ENCODE peak calls at places on chromosomes 6 and 20, in four cellular contexts. X is K562, R is GM12878, J is HepG2. T is an unnamed sample.

GRCh38 chr6:149433901-149434300 is 33.8 kb downstream of the SUMO4 start:
- DNase-seq in J (no peak), R (no peak), X (no peak), T (no peak)

GRCh38 chr6:20978176-20978614 is 443.9 kb downstream of the CDKAL1 start:
- DNase-seq in J (no peak), X (no peak), R (peak), T (no peak)

GRCh38 chr20:37538003-37538402 is 10.3 kb upstream of the BLCAP start:
- DNase-seq in X (no peak), J (peak), R (no peak), T (no peak)

GRCh38 chr20:49461894-49462293 is 20.6 kb downstream of the KCNB1 start:
- DNase-seq in J (no peak), R (no peak), X (no peak), T (no peak)

GRCh38 chr6:125839471-125839870 is 48.7 kb downstream of the NCOA7 start:
- DNase-seq in J (no peak), X (no peak), R (no peak), T (no peak)

GRCh38 chr6:106528521-106528920 is 100.8 kb downstream of the RTN4IP1 start:
- DNase-seq in J (no peak), R (no peak), X (no peak), T (no peak)

GRCh38 chr6:142696689-142697088 is 248.3 kb downstream of the HIVEP2 start:
- DNase-seq in X (no peak), R (no peak), J (no peak), T (no peak)

GRCh38 chr6:154991207-154991606 is 3.9 kb upstream of the TIAM2 start:
- DNase-seq in R (no peak), J (no peak), X (no peak), T (no peak)

GRCh38 chr20:50040432-50041237 is 57.9 kb downstream of the SNAI1 start:
- DNase-seq in R (no peak), X (no peak), J (no peak), T (no peak)

GRCh38 chr20:6632187-6632586 is 135.3 kb upstream of the BMP2 start:
- DNase-seq in X (no peak), J (peak), R (no peak), T (no peak)

GRCh38 chr6:41683460-41684310 is 45.4 kb downstream of the MDFI start:
- DNase-seq in R (no peak), J (peak), X (peak), T (peak)

GRCh38 chr6:169172435-169172834 is 81.2 kb downstream of the THBS2 start:
- DNase-seq in X (no peak), J (no peak), R (no peak), T (no peak)

GRCh38 chr6:20939161-20939775 is 405.0 kb downstream of the CDKAL1 start:
- DNase-seq in J (no peak), X (no peak), R (no peak), T (no peak)

GRCh38 chr6:134774244-134774643 is 175.7 kb downstream of the ALDH8A1 start:
- DNase-seq in J (no peak), X (no peak), R (no peak), T (no peak)

GRCh38 chr6:158409451-158409850 is 97.2 kb downstream of the TULP4 start:
- DNase-seq in J (no peak), X (no peak), R (no peak), T (no peak)

GRCh38 chr6:43729537-43729936 is 40.5 kb upstream of the VEGFA start:
- DNase-seq in R (no peak), X (no peak), J (no peak), T (no peak)

GRCh38 chr6:146047356-146047755 is 18.5 kb downstream of the GRM1 start:
- DNase-seq in R (no peak), J (no peak), X (no peak), T (no peak)

GRCh38 chr20:25310268-25310920 is 62.5 kb downstream of the PYGB start:
- DNase-seq in J (peak), R (peak), X (peak), T (peak)

GRCh38 chr6:81814365-81815109 is 62.1 kb upstream of the TENT5A start:
- DNase-seq in X (no peak), R (no peak), J (no peak), T (no peak)

GRCh38 chr6:170221753-170222400 is 69.0 kb downstream of the DLL1 start:
- DNase-seq in X (no peak), R (no peak), J (no peak), T (no peak)

GRCh38 chr6:154123131-154123530 is 84.1 kb downstream of the OPRM1 start:
- DNase-seq in R (no peak), J (no peak), X (no peak), T (no peak)

GRCh38 chr20:63958964-63959698 is 2.9 kb upstream of the UCKL1 start:
- DNase-seq in R (no peak), X (no peak), J (no peak), T (no peak)

GRCh38 chr6:129578315-129578714 is 131.7 kb downstream of the ARHGAP18 start:
- DNase-seq in R (no peak), J (no peak), X (no peak), T (no peak)

DNA sequence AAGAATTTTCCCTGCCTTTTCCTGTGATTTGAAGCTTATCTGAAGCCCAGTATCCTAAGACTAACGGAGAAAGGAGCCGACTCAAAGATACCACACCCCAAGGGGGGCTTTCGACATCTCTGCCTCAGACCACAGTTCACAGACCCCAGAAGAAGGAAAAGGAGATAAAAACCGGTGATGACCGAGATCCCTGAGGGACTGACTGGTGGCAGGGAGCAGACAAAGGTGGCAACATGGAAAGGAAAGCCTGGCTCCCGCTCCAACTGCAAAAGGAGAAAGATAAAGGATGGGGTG is 668 bp downstream of the STK38 start:
- DNase-seq in J (no peak), X (no peak), R (no peak), T (no peak)
- TF ChIP-seq JUNB in J (no peak), X (no peak), R (no peak), T (no peak)

GRCh38 chr6:34277763-34278112 is 28.9 kb upstream of the SMIM29 start:
- DNase-seq in R (no peak), J (no peak), X (peak), T (no peak)
- TF ChIP-seq CTCF in R (no peak), J (no peak), X (no peak), T (no peak)

GRCh38 chr20:51799586-51799985 is 2.7 kb downstream of the SALL4 start:
- DNase-seq in J (no peak), R (no peak), X (no peak), T (peak)

GRCh38 chr20:51800769-51801219 is 1.5 kb downstream of the SALL4 start:
- DNase-seq in J (no peak), X (no peak), R (no peak), T (peak)

GRCh38 chr20:51801220-51801991 is 915 bp downstream of the SALL4 start:
- DNase-seq in X (no peak), J (no peak), R (no peak), T (peak)

GRCh38 chr20:51802170-51802745 is at the start of gene SALL4:
- DNase-seq in R (no peak), X (no peak), J (no peak), T (peak)

GRCh38 chr20:51800132-51800721 is 2.1 kb downstream of the SALL4 start:
- DNase-seq in J (peak), X (peak), R (no peak), T (peak)
- TF ChIP-seq POLR2AphosphoS5 in J (no peak), X (no peak), R (no peak), T (peak)

GRCh38 chr20:34123309-34123708 is 11.3 kb upstream of the EIF2S2 start:
- DNase-seq in R (no peak), X (no peak), J (no peak), T (no peak)

GRCh38 chr20:34129518-34130162 is 17.6 kb upstream of the EIF2S2 start:
- DNase-seq in J (peak), R (peak), X (peak), T (peak)

GRCh38 chr20:34124469-34125249 is 12.6 kb upstream of the EIF2S2 start:
- DNase-seq in J (no peak), R (no peak), X (no peak), T (no peak)

GRCh38 chr20:34122274-34122980 is 10.4 kb upstream of the EIF2S2 start:
- DNase-seq in R (no peak), X (no peak), J (no peak), T (no peak)

DNA sequence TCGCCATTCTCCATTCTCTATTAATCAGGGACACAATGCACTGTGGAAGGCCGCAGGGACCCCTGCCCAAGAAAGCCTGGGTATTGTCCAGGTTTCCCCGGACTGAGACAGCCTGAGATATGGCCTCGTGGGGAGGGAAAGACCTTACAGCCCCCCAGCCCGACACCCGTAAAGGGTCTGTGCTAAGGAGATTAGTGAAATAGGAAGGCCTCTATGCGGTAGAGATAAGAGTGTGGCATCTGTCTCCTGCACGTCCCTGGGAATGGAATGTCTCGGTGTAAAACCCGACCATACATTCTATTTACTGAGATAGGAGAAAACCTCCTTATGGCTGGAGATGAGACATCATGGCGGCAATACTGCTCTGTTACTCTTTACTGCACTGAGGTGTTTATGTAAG is 15.7 kb upstream of the EIF2S2 start:
- DNase-seq in J (no peak), R (no peak), X (no peak), T (no peak)
- TF ChIP-seq JUNB in J (no peak), R (no peak), X (no peak), T (no peak)

GRCh38 chr6:114690625-114691024 is 347.8 kb upstream of the HS3ST5 start:
- DNase-seq in R (no peak), J (peak), X (no peak), T (peak)
- TF ChIP-seq CTCF in R (peak), J (peak), X (no peak), T (peak)

GRCh38 chr20:11144114-11144513 is 470.3 kb upstream of the JAG1 start:
- DNase-seq in J (no peak), R (no peak), X (no peak), T (no peak)
- TF ChIP-seq POLR2AphosphoS5 in J (no peak), R (no peak), X (no peak), T (no peak)

DNA sequence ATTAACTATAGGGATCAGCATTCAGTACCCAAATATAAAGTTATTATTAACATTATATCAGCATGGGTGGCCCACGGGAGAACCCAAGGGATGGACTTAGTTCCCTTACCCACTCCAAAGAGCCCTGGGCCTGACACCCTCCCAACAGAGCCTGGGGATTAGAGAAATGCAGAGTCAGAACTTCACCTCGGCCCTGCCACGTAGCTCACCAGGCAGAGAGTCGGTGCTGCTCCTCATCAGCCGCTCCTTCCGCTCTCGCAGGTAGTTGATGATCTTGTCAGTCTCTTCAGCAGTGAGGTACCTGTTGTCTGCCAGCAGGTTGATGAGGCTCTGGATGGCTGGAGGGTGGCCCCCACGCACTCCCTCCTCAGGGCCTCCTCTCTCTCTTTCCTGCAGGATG is 26.6 kb downstream of the NCOA5 start:
- DNase-seq in R (no peak), J (no peak), X (no peak), T (no peak)
- TF ChIP-seq JUNB in R (no peak), J (no peak), X (no peak), T (no peak)

GRCh38 chr20:21826946-21827345 is 121.5 kb downstream of the PAX1 start:
- DNase-seq in J (peak), R (no peak), X (no peak), T (peak)
- TF ChIP-seq CTCF in J (peak), R (no peak), X (no peak), T (no peak)

GRCh38 chr6:12785921-12786320 is 69.4 kb downstream of the PHACTR1 start:
- DNase-seq in J (no peak), R (no peak), X (no peak), T (no peak)
- TF ChIP-seq POLR2AphosphoS5 in J (no peak), R (no peak), X (no peak), T (no peak)

T was measured in GM23338.